ENCODE peak calls at places on chromosome 20, in seven cellular contexts. P is neuronal stem cell, G is sigmoid colon, T is Panc1, S is mammary epithelial cell, I is IMR-90, U is BE2C. Z is an unnamed sample.

GRCh38 chr20:32966881-32967781 is 37.1 kb downstream of the SUN5 start:
- DNase-seq in P (no peak), G (peak; percentile 26), T (no peak), S (no peak), I (no peak), U (no peak), Z (peak; percentile 55)

GRCh38 chr20:8798505-8798904 is 270.4 kb upstream of the PLCB4 start:
- DNase-seq in P (no peak), G (no peak), T (no peak), S (no peak), I (no peak), U (no peak), Z (no peak)

GRCh38 chr20:10369723-10370090 is 64.3 kb downstream of the MKKS start:
- DNase-seq in P (no peak), G (no peak), T (peak; percentile 4), S (no peak), I (peak; percentile 37), U (no peak), Z (no peak)

GRCh38 chr20:43243672-43244269 is 54.1 kb upstream of the PTPRT start:
- DNase-seq in P (no peak), G (no peak), T (no peak), S (no peak), I (no peak), U (peak; percentile 14), Z (no peak)

GRCh38 chr20:40630723-40631631 is 58.1 kb downstream of the MAFB start:
- DNase-seq in P (no peak), G (no peak), T (no peak), S (peak; percentile 31), I (no peak), U (no peak), Z (no peak)

GRCh38 chr20:19849341-19850189 is 91.5 kb downstream of the RIN2 start:
- DNase-seq in P (no peak), G (no peak), T (no peak), S (no peak), I (no peak), U (no peak), Z (no peak)

GRCh38 chr20:10402938-10403593 is 31.0 kb downstream of the MKKS start:
- DNase-seq in P (no peak), G (no peak), T (no peak), S (no peak), I (peak; percentile 6), U (no peak), Z (no peak)

GRCh38 chr20:38665094-38665493 is 59.2 kb upstream of the SLC32A1 start:
- DNase-seq in P (no peak), G (no peak), T (no peak), S (no peak), I (no peak), U (no peak), Z (no peak)

GRCh38 chr20:31684153-31685003 is 38.3 kb downstream of the BCL2L1 start:
- DNase-seq in P (no peak), G (no peak), T (no peak), S (no peak), I (no peak), U (no peak), Z (peak; percentile 40)

GRCh38 chr20:25251558-25251957 is 3.7 kb downstream of the PYGB start:
- DNase-seq in P (no peak), G (no peak), T (no peak), S (no peak), I (no peak), U (no peak), Z (no peak)

GRCh38 chr20:31967830-31968249 is at the start of gene XKR7:
- DNase-seq in P (peak; percentile 20), G (no peak), T (no peak), S (no peak), I (no peak), U (peak; percentile 64), Z (no peak)

GRCh38 chr20:15507151-15507550 is 1066.1 kb downstream of the KIF16B start:
- DNase-seq in P (no peak), G (no peak), T (no peak), S (no peak), I (no peak), U (no peak), Z (no peak)

GRCh38 chr20:18702736-18703135 is 110.8 kb upstream of the SCP2D1 start:
- DNase-seq in P (no peak), G (no peak), T (no peak), S (peak; percentile 49), I (no peak), U (no peak), Z (no peak)

GRCh38 chr20:10927011-10927583 is 253.3 kb upstream of the JAG1 start:
- DNase-seq in P (no peak), G (no peak), T (no peak), S (no peak), I (no peak), U (no peak), Z (no peak)

GRCh38 chr20:50586531-50587232 is 76.5 kb downstream of the PTPN1 start:
- DNase-seq in P (no peak), G (no peak), T (no peak), S (no peak), I (no peak), U (no peak), Z (no peak)

GRCh38 chr20:41329435-41330342 is 10.9 kb upstream of the LPIN3 start:
- DNase-seq in P (no peak), G (peak; percentile 94), T (peak; percentile 90), S (peak; percentile 95), I (peak; percentile 99), U (no peak), Z (peak; percentile 24)

GRCh38 chr20:2900845-2901592 is 27.7 kb downstream of the PTPRA start:
- DNase-seq in P (no peak), G (no peak), T (no peak), S (no peak), I (no peak), U (no peak), Z (no peak)

GRCh38 chr20:59726196-59726595 is 121.9 kb downstream of the PHACTR3 start:
- DNase-seq in P (no peak), G (no peak), T (no peak), S (no peak), I (no peak), U (no peak), Z (no peak)

GRCh38 chr20:59724457-59725366 is 120.4 kb downstream of the PHACTR3 start:
- DNase-seq in P (no peak), G (no peak), T (no peak), S (no peak), I (no peak), U (no peak), Z (no peak)

GRCh38 chr20:59723108-59723500 is 118.8 kb downstream of the PHACTR3 start:
- DNase-seq in P (no peak), G (no peak), T (no peak), S (no peak), I (no peak), U (no peak), Z (no peak)

GRCh38 chr20:59723607-59724456 is 119.5 kb downstream of the PHACTR3 start:
- DNase-seq in P (no peak), G (no peak), T (no peak), S (peak; percentile 46), I (no peak), U (no peak), Z (no peak)

DNA sequence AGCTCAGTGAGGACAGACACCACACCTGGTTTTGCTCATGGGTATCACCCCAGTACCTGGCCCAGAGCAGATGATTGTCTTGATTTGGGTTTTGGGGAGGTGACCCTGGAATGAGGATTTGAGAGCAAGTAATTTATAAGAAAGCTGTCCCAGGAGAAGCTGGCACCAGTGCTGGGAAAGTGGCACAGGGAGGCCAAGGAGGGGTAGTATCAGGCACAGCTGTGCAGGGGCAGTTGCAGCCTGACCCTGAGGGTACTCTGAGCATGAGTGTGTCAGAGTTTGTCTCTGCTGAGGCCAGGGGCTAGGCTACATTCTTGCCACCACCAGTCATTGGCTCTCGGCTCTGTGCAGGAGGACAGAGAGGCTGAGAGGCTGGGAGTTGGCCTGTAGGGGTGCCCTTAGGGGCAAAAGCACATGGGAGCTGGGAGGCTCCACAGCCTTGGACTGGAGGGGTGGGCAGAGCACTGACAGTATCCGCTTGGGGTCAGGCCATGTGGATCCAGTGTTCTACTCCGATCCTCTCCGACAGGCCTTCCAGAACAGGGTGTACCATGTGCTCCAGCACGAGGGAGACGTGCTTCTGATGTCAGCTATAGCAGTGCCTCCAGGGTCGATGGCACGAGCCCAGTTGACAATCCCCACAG is 121.3 kb downstream of the PHACTR3 start:
- DNase-seq in P (no peak), G (no peak), T (no peak), S (no peak), I (no peak), U (no peak), Z (no peak)
- H3K9me3 ChIP-seq in P (no peaks in the 10 kb centered on the region), G (no peaks in the 10 kb centered on the region), T (no peaks in the 10 kb centered on the region), S (no peaks in the 10 kb centered on the region), I (peaks cover 41% of the 10 kb centered on the region), U (no peaks in the 10 kb centered on the region), Z (no peaks in the 10 kb centered on the region)

GRCh38 chr20:48817367-48818030 is 10.3 kb downstream of the PREX1 start:
- DNase-seq in P (no peak), G (no peak), T (no peak), S (no peak), I (no peak), U (no peak), Z (no peak)
- H3K4me3 ChIP-seq in P (no peak overlapping the region), G (no peak overlapping the region), T (no peak overlapping the region), S (no peak overlapping the region), I (no peak overlapping the region), U (no peak overlapping the region), Z (no peak overlapping the region)

GRCh38 chr20:47099749-47100515 is 205.3 kb downstream of the EYA2 start:
- DNase-seq in P (no peak), G (peak; percentile 81), T (no peak), S (no peak), I (peak; percentile 33), U (no peak), Z (no peak)
- H3K9me3 ChIP-seq in P (no peaks in the 10 kb centered on the region), G (peaks cover 7% of the 10 kb centered on the region), T (peaks cover 21% of the 10 kb centered on the region), S (no peaks in the 10 kb centered on the region), I (no peaks in the 10 kb centered on the region), U (no peaks in the 10 kb centered on the region), Z (no peaks in the 10 kb centered on the region)

GRCh38 chr20:52102559-52102958 is 89.0 kb downstream of the ZFP64 start:
- DNase-seq in P (no peak), G (no peak), T (no peak), S (no peak), I (no peak), U (no peak), Z (no peak)

GRCh38 chr20:52102126-52102525 is 89.5 kb downstream of the ZFP64 start:
- DNase-seq in P (no peak), G (no peak), T (no peak), S (no peak), I (no peak), U (no peak), Z (no peak)

GRCh38 chr20:52104546-52105044 is 87.0 kb downstream of the ZFP64 start:
- DNase-seq in P (peak; percentile 46), G (no peak), T (no peak), S (no peak), I (peak; percentile 8), U (no peak), Z (no peak)

GRCh38 chr20:52103911-52104545 is 87.6 kb downstream of the ZFP64 start:
- DNase-seq in P (no peak), G (peak; percentile 62), T (no peak), S (no peak), I (peak; percentile 14), U (no peak), Z (no peak)

DNA sequence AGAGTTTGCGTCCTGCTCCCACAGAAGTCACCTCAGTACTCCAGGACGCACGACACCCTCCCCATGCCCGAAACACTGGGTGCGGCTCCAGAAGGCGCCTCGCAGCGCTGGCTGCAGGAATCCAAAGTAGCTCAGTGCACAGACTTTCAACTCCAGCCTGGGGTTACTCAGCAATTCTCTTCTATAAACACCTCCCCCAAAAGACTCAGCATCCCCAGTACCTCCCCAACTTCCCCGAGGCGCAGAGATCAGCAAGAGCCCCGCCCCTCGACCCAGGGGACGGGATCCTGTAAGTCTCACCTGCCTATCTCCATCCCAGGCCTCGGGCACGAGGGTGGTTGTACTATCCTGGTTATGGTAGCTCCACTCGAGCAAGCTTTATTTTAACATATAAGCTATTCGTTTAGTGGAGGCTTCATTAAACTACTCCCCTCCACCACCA is 88.1 kb downstream of the ZFP64 start:
- DNase-seq in P (peak; percentile 8), G (no peak), T (no peak), S (no peak), I (peak; percentile 20), U (no peak), Z (no peak)
- H3K4me3 ChIP-seq in P (peak overlapping the region; percentile 75), G (no peak overlapping the region), T (no peak overlapping the region), S (peak overlapping the region; percentile 52), I (peak overlapping the region; percentile 45), U (no peak overlapping the region), Z (peak overlapping the region; percentile 2)